ENCODE peak calls at places on chromosomes 3 and 15, in eight cellular contexts. One of them, this sample, is unnamed.

GRCh38 chr15:31179683-31180082 is 78.2 kb upstream of the TRPM1 start:
- DNase-seq in activated effector memory CD4-positive, alpha-beta T cell treated with Interleukin-2 at 50 U/mL for 16 hours: no peak
- DNase-seq in occipital lobe: no peak
- DNase-seq in COLO829: no peak
- DNase-seq in memory B cell: no peak
- DNase-seq in WERI-Rb-1: no peak
- DNase-seq in foreskin fibroblast: no peak
- DNase-seq in DMS153: no peak
- DNase-seq in this sample: no peak

GRCh38 chr3:176566757-176567156 is 630.5 kb downstream of the TBL1XR1 start:
- DNase-seq in activated effector memory CD4-positive, alpha-beta T cell treated with Interleukin-2 at 50 U/mL for 16 hours: no peak
- DNase-seq in occipital lobe: no peak
- DNase-seq in COLO829: no peak
- DNase-seq in memory B cell: no peak
- DNase-seq in WERI-Rb-1: no peak
- DNase-seq in foreskin fibroblast: peak
- DNase-seq in DMS153: no peak
- DNase-seq in this sample: no peak

GRCh38 chr3:3705090-3705775 is 94.0 kb upstream of the LRRN1 start:
- DNase-seq in activated effector memory CD4-positive, alpha-beta T cell treated with Interleukin-2 at 50 U/mL for 16 hours: no peak
- DNase-seq in occipital lobe: peak
- DNase-seq in COLO829: no peak
- DNase-seq in memory B cell: no peak
- DNase-seq in WERI-Rb-1: no peak
- DNase-seq in foreskin fibroblast: no peak
- DNase-seq in DMS153: no peak
- DNase-seq in this sample: no peak

GRCh38 chr3:64148955-64149653 is 76.2 kb downstream of the PRICKLE2 start:
- DNase-seq in activated effector memory CD4-positive, alpha-beta T cell treated with Interleukin-2 at 50 U/mL for 16 hours: no peak
- DNase-seq in occipital lobe: no peak
- DNase-seq in COLO829: no peak
- DNase-seq in memory B cell: no peak
- DNase-seq in WERI-Rb-1: no peak
- DNase-seq in foreskin fibroblast: no peak
- DNase-seq in DMS153: no peak
- DNase-seq in this sample: no peak

GRCh38 chr15:67307156-67307555 is 52.6 kb downstream of the IQCH start:
- DNase-seq in activated effector memory CD4-positive, alpha-beta T cell treated with Interleukin-2 at 50 U/mL for 16 hours: no peak
- DNase-seq in occipital lobe: no peak
- DNase-seq in COLO829: no peak
- DNase-seq in memory B cell: no peak
- DNase-seq in WERI-Rb-1: no peak
- DNase-seq in foreskin fibroblast: no peak
- DNase-seq in DMS153: no peak
- DNase-seq in this sample: no peak

GRCh38 chr3:96319176-96319575 is 495.2 kb upstream of the EPHA6 start:
- DNase-seq in activated effector memory CD4-positive, alpha-beta T cell treated with Interleukin-2 at 50 U/mL for 16 hours: no peak
- DNase-seq in occipital lobe: no peak
- DNase-seq in COLO829: no peak
- DNase-seq in memory B cell: no peak
- DNase-seq in WERI-Rb-1: no peak
- DNase-seq in foreskin fibroblast: no peak
- DNase-seq in DMS153: no peak
- DNase-seq in this sample: no peak

GRCh38 chr3:154018100-154018696 is 103.0 kb upstream of the ARHGEF26 start:
- DNase-seq in activated effector memory CD4-positive, alpha-beta T cell treated with Interleukin-2 at 50 U/mL for 16 hours: no peak
- DNase-seq in occipital lobe: no peak
- DNase-seq in COLO829: peak
- DNase-seq in memory B cell: peak
- DNase-seq in WERI-Rb-1: peak
- DNase-seq in foreskin fibroblast: peak
- DNase-seq in DMS153: no peak
- DNase-seq in this sample: no peak

GRCh38 chr3:14377838-14378169 is 24.6 kb upstream of the SLC6A6 start:
- DNase-seq in activated effector memory CD4-positive, alpha-beta T cell treated with Interleukin-2 at 50 U/mL for 16 hours: peak
- DNase-seq in occipital lobe: no peak
- DNase-seq in COLO829: no peak
- DNase-seq in memory B cell: no peak
- DNase-seq in WERI-Rb-1: no peak
- DNase-seq in foreskin fibroblast: no peak
- DNase-seq in DMS153: no peak
- DNase-seq in this sample: no peak

GRCh38 chr15:76310470-76311070 is 699 bp downstream of the ETFA start:
- DNase-seq in activated effector memory CD4-positive, alpha-beta T cell treated with Interleukin-2 at 50 U/mL for 16 hours: no peak
- DNase-seq in occipital lobe: no peak
- DNase-seq in COLO829: no peak
- DNase-seq in memory B cell: no peak
- DNase-seq in WERI-Rb-1: no peak
- DNase-seq in foreskin fibroblast: peak
- DNase-seq in DMS153: no peak
- DNase-seq in this sample: no peak

GRCh38 chr3:185959609-185960517 is 22.0 kb upstream of the TRA2B start:
- DNase-seq in activated effector memory CD4-positive, alpha-beta T cell treated with Interleukin-2 at 50 U/mL for 16 hours: no peak
- DNase-seq in occipital lobe: no peak
- DNase-seq in COLO829: peak
- DNase-seq in memory B cell: no peak
- DNase-seq in WERI-Rb-1: no peak
- DNase-seq in foreskin fibroblast: peak
- DNase-seq in DMS153: peak
- DNase-seq in this sample: no peak

GRCh38 chr3:134350861-134351311 is 23.4 kb downstream of the AMOTL2 start:
- DNase-seq in activated effector memory CD4-positive, alpha-beta T cell treated with Interleukin-2 at 50 U/mL for 16 hours: no peak
- DNase-seq in occipital lobe: no peak
- DNase-seq in COLO829: no peak
- DNase-seq in memory B cell: no peak
- DNase-seq in WERI-Rb-1: peak
- DNase-seq in foreskin fibroblast: no peak
- DNase-seq in DMS153: no peak
- DNase-seq in this sample: peak

GRCh38 chr3:31288224-31288623 is 244.5 kb upstream of the STT3B start:
- DNase-seq in activated effector memory CD4-positive, alpha-beta T cell treated with Interleukin-2 at 50 U/mL for 16 hours: no peak
- DNase-seq in occipital lobe: no peak
- DNase-seq in COLO829: no peak
- DNase-seq in memory B cell: no peak
- DNase-seq in WERI-Rb-1: no peak
- DNase-seq in foreskin fibroblast: no peak
- DNase-seq in DMS153: no peak
- DNase-seq in this sample: peak

GRCh38 chr3:186901135-186901734 is 29.1 kb upstream of the ST6GAL1 start:
- DNase-seq in activated effector memory CD4-positive, alpha-beta T cell treated with Interleukin-2 at 50 U/mL for 16 hours: no peak
- DNase-seq in occipital lobe: no peak
- DNase-seq in COLO829: no peak
- DNase-seq in memory B cell: no peak
- DNase-seq in WERI-Rb-1: no peak
- DNase-seq in foreskin fibroblast: peak
- DNase-seq in DMS153: no peak
- DNase-seq in this sample: no peak

GRCh38 chr3:117736851-117737250 is 1027.3 kb downstream of the TUSC7 start:
- DNase-seq in activated effector memory CD4-positive, alpha-beta T cell treated with Interleukin-2 at 50 U/mL for 16 hours: no peak
- DNase-seq in occipital lobe: no peak
- DNase-seq in COLO829: no peak
- DNase-seq in memory B cell: no peak
- DNase-seq in WERI-Rb-1: no peak
- DNase-seq in foreskin fibroblast: peak
- DNase-seq in DMS153: no peak
- DNase-seq in this sample: no peak

GRCh38 chr3:41198526-41198925 is 779 bp upstream of the CTNNB1 start:
- DNase-seq in activated effector memory CD4-positive, alpha-beta T cell treated with Interleukin-2 at 50 U/mL for 16 hours: no peak
- DNase-seq in occipital lobe: no peak
- DNase-seq in COLO829: no peak
- DNase-seq in memory B cell: no peak
- DNase-seq in WERI-Rb-1: peak
- DNase-seq in foreskin fibroblast: peak
- DNase-seq in DMS153: no peak
- DNase-seq in this sample: peak

GRCh38 chr3:53085476-53085875 is 39.6 kb upstream of the SFMBT1 start:
- DNase-seq in activated effector memory CD4-positive, alpha-beta T cell treated with Interleukin-2 at 50 U/mL for 16 hours: no peak
- DNase-seq in occipital lobe: no peak
- DNase-seq in COLO829: no peak
- DNase-seq in memory B cell: no peak
- DNase-seq in WERI-Rb-1: no peak
- DNase-seq in foreskin fibroblast: no peak
- DNase-seq in DMS153: no peak
- DNase-seq in this sample: no peak

GRCh38 chr3:142278451-142278850 is 53.1 kb upstream of the GK5 start:
- DNase-seq in activated effector memory CD4-positive, alpha-beta T cell treated with Interleukin-2 at 50 U/mL for 16 hours: no peak
- DNase-seq in occipital lobe: no peak
- DNase-seq in COLO829: no peak
- DNase-seq in memory B cell: no peak
- DNase-seq in WERI-Rb-1: no peak
- DNase-seq in foreskin fibroblast: peak
- DNase-seq in DMS153: no peak
- DNase-seq in this sample: no peak

GRCh38 chr3:123657578-123657977 is 72.7 kb upstream of the HACD2 start:
- DNase-seq in activated effector memory CD4-positive, alpha-beta T cell treated with Interleukin-2 at 50 U/mL for 16 hours: no peak
- DNase-seq in occipital lobe: no peak
- DNase-seq in COLO829: no peak
- DNase-seq in memory B cell: no peak
- DNase-seq in WERI-Rb-1: no peak
- DNase-seq in foreskin fibroblast: peak
- DNase-seq in DMS153: no peak
- DNase-seq in this sample: no peak

GRCh38 chr15:77830041-77830440 is 197.3 kb upstream of the LINGO1 start:
- DNase-seq in activated effector memory CD4-positive, alpha-beta T cell treated with Interleukin-2 at 50 U/mL for 16 hours: no peak
- DNase-seq in occipital lobe: no peak
- DNase-seq in COLO829: peak
- DNase-seq in memory B cell: no peak
- DNase-seq in WERI-Rb-1: no peak
- DNase-seq in foreskin fibroblast: peak
- DNase-seq in DMS153: no peak
- DNase-seq in this sample: no peak

GRCh38 chr15:25509697-25510096 is 70.9 kb upstream of the UBE3A start:
- DNase-seq in activated effector memory CD4-positive, alpha-beta T cell treated with Interleukin-2 at 50 U/mL for 16 hours: no peak
- DNase-seq in occipital lobe: no peak
- DNase-seq in COLO829: no peak
- DNase-seq in memory B cell: no peak
- DNase-seq in WERI-Rb-1: no peak
- DNase-seq in foreskin fibroblast: no peak
- DNase-seq in DMS153: no peak
- DNase-seq in this sample: no peak

GRCh38 chr3:37475435-37475834 is 301.1 kb upstream of the LRRFIP2 start:
- DNase-seq in activated effector memory CD4-positive, alpha-beta T cell treated with Interleukin-2 at 50 U/mL for 16 hours: no peak
- DNase-seq in occipital lobe: no peak
- DNase-seq in COLO829: no peak
- DNase-seq in memory B cell: no peak
- DNase-seq in WERI-Rb-1: no peak
- DNase-seq in foreskin fibroblast: peak
- DNase-seq in DMS153: no peak
- DNase-seq in this sample: no peak

GRCh38 chr15:80550219-80550909 is 144.7 kb upstream of the ABHD17C start:
- DNase-seq in activated effector memory CD4-positive, alpha-beta T cell treated with Interleukin-2 at 50 U/mL for 16 hours: no peak
- DNase-seq in occipital lobe: no peak
- DNase-seq in COLO829: no peak
- DNase-seq in memory B cell: no peak
- DNase-seq in WERI-Rb-1: no peak
- DNase-seq in foreskin fibroblast: peak
- DNase-seq in DMS153: no peak
- DNase-seq in this sample: no peak

GRCh38 chr3:128222771-128223386 is 69.6 kb downstream of the EEFSEC start:
- DNase-seq in activated effector memory CD4-positive, alpha-beta T cell treated with Interleukin-2 at 50 U/mL for 16 hours: no peak
- DNase-seq in occipital lobe: no peak
- DNase-seq in COLO829: no peak
- DNase-seq in memory B cell: no peak
- DNase-seq in WERI-Rb-1: no peak
- DNase-seq in foreskin fibroblast: no peak
- DNase-seq in DMS153: no peak
- DNase-seq in this sample: no peak

GRCh38 chr15:57403007-57403406 is 26.7 kb downstream of the CGNL1 start:
- DNase-seq in activated effector memory CD4-positive, alpha-beta T cell treated with Interleukin-2 at 50 U/mL for 16 hours: no peak
- DNase-seq in occipital lobe: no peak
- DNase-seq in COLO829: no peak
- DNase-seq in memory B cell: no peak
- DNase-seq in WERI-Rb-1: no peak
- DNase-seq in foreskin fibroblast: no peak
- DNase-seq in DMS153: no peak
- DNase-seq in this sample: no peak

GRCh38 chr3:171682743-171683142 is 127.5 kb downstream of the PLD1 start:
- DNase-seq in activated effector memory CD4-positive, alpha-beta T cell treated with Interleukin-2 at 50 U/mL for 16 hours: no peak
- DNase-seq in occipital lobe: no peak
- DNase-seq in COLO829: no peak
- DNase-seq in memory B cell: no peak
- DNase-seq in WERI-Rb-1: no peak
- DNase-seq in foreskin fibroblast: no peak
- DNase-seq in DMS153: no peak
- DNase-seq in this sample: no peak

GRCh38 chr3:16240229-16241023 is 24.3 kb downstream of the DPH3 start:
- DNase-seq in activated effector memory CD4-positive, alpha-beta T cell treated with Interleukin-2 at 50 U/mL for 16 hours: no peak
- DNase-seq in occipital lobe: no peak
- DNase-seq in COLO829: peak
- DNase-seq in memory B cell: no peak
- DNase-seq in WERI-Rb-1: peak
- DNase-seq in foreskin fibroblast: peak
- DNase-seq in DMS153: no peak
- DNase-seq in this sample: no peak

GRCh38 chr15:69377137-69377536 is 37.0 kb upstream of the KIF23 start:
- DNase-seq in activated effector memory CD4-positive, alpha-beta T cell treated with Interleukin-2 at 50 U/mL for 16 hours: no peak
- DNase-seq in occipital lobe: no peak
- DNase-seq in COLO829: no peak
- DNase-seq in memory B cell: no peak
- DNase-seq in WERI-Rb-1: no peak
- DNase-seq in foreskin fibroblast: no peak
- DNase-seq in DMS153: no peak
- DNase-seq in this sample: no peak

GRCh38 chr3:172591876-172592771 is 68.9 kb upstream of the TNFSF10 start:
- DNase-seq in activated effector memory CD4-positive, alpha-beta T cell treated with Interleukin-2 at 50 U/mL for 16 hours: peak
- DNase-seq in occipital lobe: no peak
- DNase-seq in COLO829: no peak
- DNase-seq in memory B cell: peak
- DNase-seq in WERI-Rb-1: no peak
- DNase-seq in foreskin fibroblast: no peak
- DNase-seq in DMS153: no peak
- DNase-seq in this sample: no peak

GRCh38 chr15:93030430-93031102 is 58.4 kb downstream of the RGMA start:
- DNase-seq in activated effector memory CD4-positive, alpha-beta T cell treated with Interleukin-2 at 50 U/mL for 16 hours: peak
- DNase-seq in occipital lobe: peak
- DNase-seq in COLO829: peak
- DNase-seq in memory B cell: peak
- DNase-seq in WERI-Rb-1: peak
- DNase-seq in foreskin fibroblast: peak
- DNase-seq in DMS153: no peak
- DNase-seq in this sample: peak

GRCh38 chr3:181683563-181683962 is 28.2 kb upstream of the SOX2 start:
- DNase-seq in activated effector memory CD4-positive, alpha-beta T cell treated with Interleukin-2 at 50 U/mL for 16 hours: no peak
- DNase-seq in occipital lobe: no peak
- DNase-seq in COLO829: no peak
- DNase-seq in memory B cell: no peak
- DNase-seq in WERI-Rb-1: no peak
- DNase-seq in foreskin fibroblast: no peak
- DNase-seq in DMS153: no peak
- DNase-seq in this sample: no peak

GRCh38 chr15:38622317-38622716 is 57.7 kb upstream of the RASGRP1 start:
- DNase-seq in activated effector memory CD4-positive, alpha-beta T cell treated with Interleukin-2 at 50 U/mL for 16 hours: no peak
- DNase-seq in occipital lobe: no peak
- DNase-seq in COLO829: no peak
- DNase-seq in memory B cell: no peak
- DNase-seq in WERI-Rb-1: no peak
- DNase-seq in foreskin fibroblast: no peak
- DNase-seq in DMS153: no peak
- DNase-seq in this sample: no peak

GRCh38 chr15:38176155-38176554 is 76.5 kb upstream of the SPRED1 start:
- DNase-seq in activated effector memory CD4-positive, alpha-beta T cell treated with Interleukin-2 at 50 U/mL for 16 hours: no peak
- DNase-seq in occipital lobe: no peak
- DNase-seq in COLO829: peak
- DNase-seq in memory B cell: no peak
- DNase-seq in WERI-Rb-1: no peak
- DNase-seq in foreskin fibroblast: peak
- DNase-seq in DMS153: no peak
- DNase-seq in this sample: no peak

GRCh38 chr15:76991741-76992645 is 2.9 kb upstream of the PSTPIP1 start:
- DNase-seq in activated effector memory CD4-positive, alpha-beta T cell treated with Interleukin-2 at 50 U/mL for 16 hours: no peak
- DNase-seq in occipital lobe: no peak
- DNase-seq in COLO829: no peak
- DNase-seq in memory B cell: no peak
- DNase-seq in WERI-Rb-1: no peak
- DNase-seq in foreskin fibroblast: no peak
- DNase-seq in DMS153: no peak
- DNase-seq in this sample: no peak

GRCh38 chr3:54772046-54772445 is 155.8 kb downstream of the LRTM1 start:
- DNase-seq in activated effector memory CD4-positive, alpha-beta T cell treated with Interleukin-2 at 50 U/mL for 16 hours: no peak
- DNase-seq in occipital lobe: no peak
- DNase-seq in COLO829: no peak
- DNase-seq in memory B cell: no peak
- DNase-seq in WERI-Rb-1: no peak
- DNase-seq in foreskin fibroblast: no peak
- DNase-seq in DMS153: no peak
- DNase-seq in this sample: no peak